ENCODE peak calls at places on chromosomes 2 and 18, in five cellular contexts. One of them, this sample, is unnamed. For H3K36me3, the result is how much of the 10 kb centered on the place peaks cover.

GRCh38 chr2:157442636-157443035 is 1.3 kb downstream of the CYTIP start:
- DNase-seq in esophagus squamous epithelium: no peak
- DNase-seq in neural progenitor cell: no peak
- DNase-seq in sigmoid colon: no peak
- DNase-seq in IMR-90: no peak
- DNase-seq in this sample: no peak

GRCh38 chr2:203835867-203836800 is 31.4 kb upstream of the CTLA4 start:
- DNase-seq in esophagus squamous epithelium: no peak
- DNase-seq in neural progenitor cell: no peak
- DNase-seq in sigmoid colon: no peak
- DNase-seq in IMR-90: no peak
- DNase-seq in this sample: no peak

GRCh38 chr18:37641573-37641972 is 76.0 kb upstream of the CELF4 start:
- DNase-seq in esophagus squamous epithelium: no peak
- DNase-seq in neural progenitor cell: no peak
- DNase-seq in sigmoid colon: no peak
- DNase-seq in IMR-90: no peak
- DNase-seq in this sample: no peak

GRCh38 chr2:220748875-220749479 is 823.1 kb downstream of the EPHA4 start:
- DNase-seq in esophagus squamous epithelium: no peak
- DNase-seq in neural progenitor cell: peak
- DNase-seq in sigmoid colon: no peak
- DNase-seq in IMR-90: no peak
- DNase-seq in this sample: no peak

GRCh38 chr2:120448961-120449421 is 103.1 kb downstream of the INHBB start:
- DNase-seq in esophagus squamous epithelium: no peak
- DNase-seq in neural progenitor cell: no peak
- DNase-seq in sigmoid colon: peak
- DNase-seq in IMR-90: no peak
- DNase-seq in this sample: no peak

GRCh38 chr2:146652311-146652710 is 1192.5 kb upstream of the ACVR2A start:
- DNase-seq in esophagus squamous epithelium: no peak
- DNase-seq in neural progenitor cell: no peak
- DNase-seq in sigmoid colon: no peak
- DNase-seq in IMR-90: peak
- DNase-seq in this sample: no peak

GRCh38 chr18:55465313-55465712 is 122.7 kb downstream of the TCF4 start:
- DNase-seq in esophagus squamous epithelium: no peak
- DNase-seq in neural progenitor cell: no peak
- DNase-seq in sigmoid colon: no peak
- DNase-seq in IMR-90: no peak
- DNase-seq in this sample: no peak

GRCh38 chr18:22194151-22194598 is 24.8 kb downstream of the GATA6 start:
- DNase-seq in esophagus squamous epithelium: no peak
- DNase-seq in neural progenitor cell: peak
- DNase-seq in sigmoid colon: no peak
- DNase-seq in IMR-90: no peak
- DNase-seq in this sample: no peak

GRCh38 chr2:47386551-47386950 is 16.4 kb upstream of the MSH2 start:
- DNase-seq in esophagus squamous epithelium: no peak
- DNase-seq in neural progenitor cell: no peak
- DNase-seq in sigmoid colon: no peak
- DNase-seq in IMR-90: no peak
- DNase-seq in this sample: no peak

GRCh38 chr2:10935366-10935918 is 23.7 kb downstream of the KCNF1 start:
- DNase-seq in esophagus squamous epithelium: no peak
- DNase-seq in neural progenitor cell: no peak
- DNase-seq in sigmoid colon: no peak
- DNase-seq in IMR-90: no peak
- DNase-seq in this sample: no peak

DNA sequence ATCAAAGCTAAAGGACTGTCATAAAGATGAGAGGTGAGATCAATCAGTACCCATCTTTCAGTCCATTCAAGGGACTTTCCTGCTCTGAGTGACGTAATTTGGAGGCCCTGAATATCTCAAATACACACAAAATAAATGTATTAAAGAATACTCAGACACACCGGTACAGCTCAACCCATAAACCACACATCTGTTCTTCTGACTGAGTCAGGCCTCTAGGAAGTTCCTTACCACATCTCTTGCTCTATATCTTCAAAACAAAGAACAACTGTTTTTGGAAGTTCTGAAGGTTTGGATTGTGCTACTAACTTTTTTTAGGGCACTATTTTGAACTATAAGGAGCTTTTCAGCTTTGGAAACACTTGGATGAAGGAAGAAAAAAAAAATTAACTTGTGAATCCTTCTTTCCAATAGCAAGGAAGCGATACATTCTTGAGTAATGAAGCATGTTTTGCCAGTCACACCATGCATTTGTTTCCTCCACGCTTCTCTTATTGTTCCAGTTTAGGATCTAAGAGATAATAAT is 866.5 kb upstream of the VRK2 start:
- DNase-seq in esophagus squamous epithelium: no peak
- DNase-seq in neural progenitor cell: no peak
- DNase-seq in sigmoid colon: no peak
- DNase-seq in IMR-90: peak
- DNase-seq in this sample: no peak
- H3K36me3 ChIP-seq in esophagus squamous epithelium: under half
- H3K36me3 ChIP-seq in neural progenitor cell: under half
- H3K36me3 ChIP-seq in sigmoid colon: under half
- H3K36me3 ChIP-seq in IMR-90: under half
- H3K36me3 ChIP-seq in this sample: under half

GRCh38 chr2:235768606-235769005 is 274.8 kb downstream of the AGAP1 start:
- DNase-seq in esophagus squamous epithelium: no peak
- DNase-seq in neural progenitor cell: no peak
- DNase-seq in sigmoid colon: peak
- DNase-seq in IMR-90: peak
- DNase-seq in this sample: peak
- H3K36me3 ChIP-seq in esophagus squamous epithelium: under half
- H3K36me3 ChIP-seq in neural progenitor cell: under half
- H3K36me3 ChIP-seq in sigmoid colon: under half
- H3K36me3 ChIP-seq in IMR-90: under half
- H3K36me3 ChIP-seq in this sample: under half

DNA sequence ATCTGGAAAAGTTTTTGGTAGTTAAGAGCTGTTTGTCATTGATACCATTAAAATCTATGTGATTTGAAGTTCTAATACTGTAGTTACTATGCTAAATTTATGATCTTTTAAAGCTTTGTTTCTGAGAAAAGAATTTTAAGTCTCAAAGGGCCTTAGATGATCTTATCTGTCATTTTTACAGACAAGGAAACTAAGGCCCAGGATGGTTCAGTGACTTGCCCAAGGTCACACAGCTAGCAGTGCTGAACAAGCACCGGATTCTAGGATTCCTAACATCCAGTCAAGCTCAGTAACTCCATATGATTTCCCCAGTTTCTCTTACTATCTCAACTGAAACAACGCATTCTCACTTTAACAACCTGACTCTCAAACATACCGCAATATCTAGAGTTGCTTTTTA is 37.7 kb downstream of the PELI1 start:
- DNase-seq in esophagus squamous epithelium: no peak
- DNase-seq in neural progenitor cell: no peak
- DNase-seq in sigmoid colon: no peak
- DNase-seq in IMR-90: no peak
- DNase-seq in this sample: no peak
- H3K36me3 ChIP-seq in esophagus squamous epithelium: under half
- H3K36me3 ChIP-seq in neural progenitor cell: under half
- H3K36me3 ChIP-seq in sigmoid colon: under half
- H3K36me3 ChIP-seq in IMR-90: under half
- H3K36me3 ChIP-seq in this sample: under half

GRCh38 chr2:216189410-216189809 is 80.3 kb downstream of the XRCC5 start:
- DNase-seq in esophagus squamous epithelium: no peak
- DNase-seq in neural progenitor cell: no peak
- DNase-seq in sigmoid colon: no peak
- DNase-seq in IMR-90: peak
- DNase-seq in this sample: no peak

GRCh38 chr2:216192931-216193330 is 83.8 kb downstream of the XRCC5 start:
- DNase-seq in esophagus squamous epithelium: no peak
- DNase-seq in neural progenitor cell: no peak
- DNase-seq in sigmoid colon: no peak
- DNase-seq in IMR-90: no peak
- DNase-seq in this sample: no peak

GRCh38 chr2:216194561-216194960 is 85.4 kb downstream of the XRCC5 start:
- DNase-seq in esophagus squamous epithelium: no peak
- DNase-seq in neural progenitor cell: no peak
- DNase-seq in sigmoid colon: no peak
- DNase-seq in IMR-90: no peak
- DNase-seq in this sample: no peak

GRCh38 chr2:216194013-216194412 is 84.9 kb downstream of the XRCC5 start:
- DNase-seq in esophagus squamous epithelium: no peak
- DNase-seq in neural progenitor cell: no peak
- DNase-seq in sigmoid colon: no peak
- DNase-seq in IMR-90: no peak
- DNase-seq in this sample: no peak

GRCh38 chr2:216192181-216192580 is 83.0 kb downstream of the XRCC5 start:
- DNase-seq in esophagus squamous epithelium: no peak
- DNase-seq in neural progenitor cell: no peak
- DNase-seq in sigmoid colon: no peak
- DNase-seq in IMR-90: no peak
- DNase-seq in this sample: no peak
- H3K36me3 ChIP-seq in esophagus squamous epithelium: under half
- H3K36me3 ChIP-seq in neural progenitor cell: under half
- H3K36me3 ChIP-seq in sigmoid colon: half or more
- H3K36me3 ChIP-seq in IMR-90: under half
- H3K36me3 ChIP-seq in this sample: under half

This sample was measured in ascending aorta.